ENCODE peak calls at places on chromosomes 16 and 17, in seven cellular contexts. One of them, this sample, is unnamed.

GRCh38 chr16:48430890-48431289 is 45.7 kb upstream of the SIAH1 start:
- DNase-seq in H1: no peak
- DNase-seq in HepG2: no peak
- DNase-seq in K562: no peak
- DNase-seq in SK-N-SH: no peak
- DNase-seq in HCT116: no peak
- DNase-seq in GM12878: peak
- DNase-seq in this sample: no peak

GRCh38 chr16:75742424-75743047 is 16.2 kb upstream of the CPHXL start:
- DNase-seq in H1: no peak
- DNase-seq in HepG2: no peak
- DNase-seq in K562: no peak
- DNase-seq in SK-N-SH: no peak
- DNase-seq in HCT116: peak
- DNase-seq in GM12878: no peak
- DNase-seq in this sample: no peak

GRCh38 chr16:7843196-7843595 is 510.6 kb downstream of the RBFOX1 start:
- DNase-seq in H1: no peak
- DNase-seq in HepG2: no peak
- DNase-seq in K562: no peak
- DNase-seq in SK-N-SH: no peak
- DNase-seq in HCT116: no peak
- DNase-seq in GM12878: no peak
- DNase-seq in this sample: no peak

GRCh38 chr16:14232106-14232890 is 161.2 kb downstream of the MRTFB start:
- DNase-seq in H1: no peak
- DNase-seq in HepG2: no peak
- DNase-seq in K562: no peak
- DNase-seq in SK-N-SH: no peak
- DNase-seq in HCT116: no peak
- DNase-seq in GM12878: no peak
- DNase-seq in this sample: no peak

GRCh38 chr16:52539197-52539596 is 7.7 kb downstream of the TOX3 start:
- DNase-seq in H1: no peak
- DNase-seq in HepG2: no peak
- DNase-seq in K562: no peak
- DNase-seq in SK-N-SH: no peak
- DNase-seq in HCT116: no peak
- DNase-seq in GM12878: no peak
- DNase-seq in this sample: no peak

GRCh38 chr17:63039899-63040602 is 74.0 kb downstream of the TANC2 start:
- DNase-seq in H1: no peak
- DNase-seq in HepG2: no peak
- DNase-seq in K562: no peak
- DNase-seq in SK-N-SH: no peak
- DNase-seq in HCT116: peak
- DNase-seq in GM12878: no peak
- DNase-seq in this sample: no peak

GRCh38 chr17:56581635-56582605 is 11.6 kb upstream of the NOG start:
- DNase-seq in H1: no peak
- DNase-seq in HepG2: no peak
- DNase-seq in K562: no peak
- DNase-seq in SK-N-SH: no peak
- DNase-seq in HCT116: no peak
- DNase-seq in GM12878: no peak
- DNase-seq in this sample: no peak

GRCh38 chr17:34769049-34769448 is 189.7 kb downstream of the TMEM132E start:
- DNase-seq in H1: no peak
- DNase-seq in HepG2: no peak
- DNase-seq in K562: no peak
- DNase-seq in SK-N-SH: no peak
- DNase-seq in HCT116: no peak
- DNase-seq in GM12878: no peak
- DNase-seq in this sample: no peak

GRCh38 chr17:74343526-74344284 is 17.7 kb downstream of the KIF19 start:
- DNase-seq in H1: no peak
- DNase-seq in HepG2: no peak
- DNase-seq in K562: no peak
- DNase-seq in SK-N-SH: no peak
- DNase-seq in HCT116: no peak
- DNase-seq in GM12878: no peak
- DNase-seq in this sample: no peak

GRCh38 chr16:55543470-55543869 is 23.0 kb upstream of the CAPNS2 start:
- DNase-seq in H1: no peak
- DNase-seq in HepG2: peak
- DNase-seq in K562: no peak
- DNase-seq in SK-N-SH: peak
- DNase-seq in HCT116: no peak
- DNase-seq in GM12878: no peak
- DNase-seq in this sample: peak

GRCh38 chr17:2853722-2854580 is 57.7 kb downstream of the RAP1GAP2 start:
- DNase-seq in H1: no peak
- DNase-seq in HepG2: no peak
- DNase-seq in K562: no peak
- DNase-seq in SK-N-SH: peak
- DNase-seq in HCT116: no peak
- DNase-seq in GM12878: no peak
- DNase-seq in this sample: peak

GRCh38 chr16:52912565-52913173 is 140.0 kb downstream of the CHD9NB start:
- DNase-seq in H1: peak
- DNase-seq in HepG2: peak
- DNase-seq in K562: peak
- DNase-seq in SK-N-SH: peak
- DNase-seq in HCT116: peak
- DNase-seq in GM12878: peak
- DNase-seq in this sample: peak

GRCh38 chr16:10866196-10866976 is 10.6 kb upstream of the CIITA start:
- DNase-seq in H1: no peak
- DNase-seq in HepG2: no peak
- DNase-seq in K562: no peak
- DNase-seq in SK-N-SH: no peak
- DNase-seq in HCT116: no peak
- DNase-seq in GM12878: no peak
- DNase-seq in this sample: no peak

GRCh38 chr17:33481652-33482051 is 188.6 kb upstream of the ASIC2 start:
- DNase-seq in H1: no peak
- DNase-seq in HepG2: no peak
- DNase-seq in K562: peak
- DNase-seq in SK-N-SH: no peak
- DNase-seq in HCT116: no peak
- DNase-seq in GM12878: no peak
- DNase-seq in this sample: no peak

GRCh38 chr17:75875182-75875939 is 3.0 kb downstream of the TRIM47 start:
- DNase-seq in H1: no peak
- DNase-seq in HepG2: no peak
- DNase-seq in K562: no peak
- DNase-seq in SK-N-SH: peak
- DNase-seq in HCT116: no peak
- DNase-seq in GM12878: no peak
- DNase-seq in this sample: no peak

GRCh38 chr17:69406906-69407305 is 7.6 kb upstream of the MAP2K6 start:
- DNase-seq in H1: no peak
- DNase-seq in HepG2: no peak
- DNase-seq in K562: no peak
- DNase-seq in SK-N-SH: no peak
- DNase-seq in HCT116: no peak
- DNase-seq in GM12878: no peak
- DNase-seq in this sample: no peak

GRCh38 chr16:86019446-86020047 is 120.6 kb downstream of the IRF8 start:
- DNase-seq in H1: peak
- DNase-seq in HepG2: no peak
- DNase-seq in K562: peak
- DNase-seq in SK-N-SH: no peak
- DNase-seq in HCT116: no peak
- DNase-seq in GM12878: no peak
- DNase-seq in this sample: no peak

GRCh38 chr16:46817961-46818360 is 13.0 kb downstream of the C16orf87 start:
- DNase-seq in H1: no peak
- DNase-seq in HepG2: no peak
- DNase-seq in K562: no peak
- DNase-seq in SK-N-SH: no peak
- DNase-seq in HCT116: no peak
- DNase-seq in GM12878: no peak
- DNase-seq in this sample: no peak

DNA sequence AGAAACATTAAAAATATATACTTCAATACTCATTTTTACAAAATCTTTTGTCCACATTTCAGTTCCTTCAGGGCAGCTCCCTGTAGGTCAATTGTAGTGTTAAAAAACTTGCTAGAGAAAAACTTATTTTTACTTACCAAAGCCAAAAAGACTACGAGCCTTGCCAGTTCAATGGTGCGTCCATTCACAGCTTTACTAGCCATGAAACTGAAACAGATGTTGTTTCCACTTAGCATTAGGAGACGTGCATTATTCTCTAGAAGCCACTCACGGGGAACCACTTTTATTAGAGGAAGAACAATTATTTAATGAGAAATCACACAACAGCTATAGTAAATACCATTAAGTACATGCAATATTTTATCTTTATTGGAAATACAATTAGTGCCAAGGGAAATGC is 17.2 kb downstream of the LASP1NB start:
- DNase-seq in H1: no peak
- DNase-seq in HepG2: no peak
- DNase-seq in K562: no peak
- DNase-seq in SK-N-SH: no peak
- DNase-seq in HCT116: no peak
- DNase-seq in GM12878: no peak
- DNase-seq in this sample: no peak
- TF ChIP-seq JUND in H1: no peak
- TF ChIP-seq JUND in HepG2: no peak
- TF ChIP-seq JUND in K562: no peak
- TF ChIP-seq JUND in SK-N-SH: no peak
- TF ChIP-seq JUND in HCT116: no peak
- TF ChIP-seq JUND in GM12878: no peak
- TF ChIP-seq JUND in this sample: no peak

GRCh38 chr17:45246861-45247428 is 14.9 kb downstream of the SPATA32 start:
- DNase-seq in H1: no peak
- DNase-seq in HepG2: no peak
- DNase-seq in K562: peak
- DNase-seq in SK-N-SH: peak
- DNase-seq in HCT116: no peak
- DNase-seq in GM12878: no peak
- DNase-seq in this sample: peak
- TF ChIP-seq JUND in H1: no peak
- TF ChIP-seq JUND in HepG2: no peak
- TF ChIP-seq JUND in K562: no peak
- TF ChIP-seq JUND in SK-N-SH: no peak
- TF ChIP-seq JUND in HCT116: no peak
- TF ChIP-seq JUND in GM12878: no peak
- TF ChIP-seq JUND in this sample: no peak

GRCh38 chr16:9823510-9823909 is 358.7 kb downstream of the GRIN2A start:
- DNase-seq in H1: no peak
- DNase-seq in HepG2: no peak
- DNase-seq in K562: no peak
- DNase-seq in SK-N-SH: no peak
- DNase-seq in HCT116: no peak
- DNase-seq in GM12878: no peak
- DNase-seq in this sample: no peak

GRCh38 chr16:9820481-9821246 is 361.6 kb downstream of the GRIN2A start:
- DNase-seq in H1: peak
- DNase-seq in HepG2: no peak
- DNase-seq in K562: no peak
- DNase-seq in SK-N-SH: no peak
- DNase-seq in HCT116: no peak
- DNase-seq in GM12878: no peak
- DNase-seq in this sample: no peak

GRCh38 chr16:9818702-9819101 is 363.5 kb downstream of the GRIN2A start:
- DNase-seq in H1: no peak
- DNase-seq in HepG2: no peak
- DNase-seq in K562: no peak
- DNase-seq in SK-N-SH: no peak
- DNase-seq in HCT116: no peak
- DNase-seq in GM12878: no peak
- DNase-seq in this sample: no peak

GRCh38 chr16:9821970-9822369 is 360.3 kb downstream of the GRIN2A start:
- DNase-seq in H1: no peak
- DNase-seq in HepG2: no peak
- DNase-seq in K562: no peak
- DNase-seq in SK-N-SH: no peak
- DNase-seq in HCT116: no peak
- DNase-seq in GM12878: no peak
- DNase-seq in this sample: no peak

DNA sequence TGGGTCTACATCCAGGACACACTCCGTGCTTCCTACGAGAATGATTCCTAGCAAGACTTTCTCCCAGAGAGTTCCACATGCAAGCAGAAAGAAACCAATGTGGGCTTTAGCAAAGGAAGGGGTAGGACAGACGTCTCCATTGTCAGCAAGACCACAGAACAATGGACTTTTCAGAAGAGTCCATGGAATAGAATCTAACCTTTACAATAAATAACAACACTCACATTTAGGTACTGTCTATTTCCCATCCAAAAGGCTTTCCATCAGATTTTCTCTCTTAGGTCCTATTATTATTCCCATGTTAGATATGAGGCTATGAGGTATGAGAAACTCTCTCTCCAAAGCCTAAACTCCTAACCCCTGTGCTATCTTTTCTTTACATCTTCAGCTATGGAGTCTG is 360.9 kb downstream of the GRIN2A start:
- DNase-seq in H1: no peak
- DNase-seq in HepG2: no peak
- DNase-seq in K562: no peak
- DNase-seq in SK-N-SH: no peak
- DNase-seq in HCT116: no peak
- DNase-seq in GM12878: no peak
- DNase-seq in this sample: no peak
- TF ChIP-seq JUND in H1: no peak
- TF ChIP-seq JUND in HepG2: no peak
- TF ChIP-seq JUND in K562: no peak
- TF ChIP-seq JUND in SK-N-SH: no peak
- TF ChIP-seq JUND in HCT116: no peak
- TF ChIP-seq JUND in GM12878: no peak
- TF ChIP-seq JUND in this sample: no peak

DNA sequence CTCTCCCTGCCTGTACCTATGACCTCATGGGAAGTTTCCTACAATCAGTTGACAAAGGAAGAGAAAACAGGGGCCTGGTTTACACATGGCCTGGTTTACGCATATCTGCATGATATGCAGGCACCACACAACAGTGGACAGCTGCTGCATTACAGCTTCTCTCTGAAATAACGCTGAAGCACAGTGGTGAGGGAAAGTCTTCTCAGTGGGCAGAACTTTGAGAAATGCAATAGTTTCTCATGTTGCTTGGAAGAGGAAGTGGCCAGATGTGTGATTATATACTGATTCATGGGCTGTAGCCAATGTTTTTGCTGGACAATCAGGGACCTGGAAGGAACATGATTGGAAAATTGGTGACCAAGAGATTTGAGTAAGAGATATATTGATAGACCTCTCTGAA is 324.1 kb upstream of the GOT2 start:
- DNase-seq in H1: no peak
- DNase-seq in HepG2: no peak
- DNase-seq in K562: no peak
- DNase-seq in SK-N-SH: no peak
- DNase-seq in HCT116: no peak
- DNase-seq in GM12878: no peak
- DNase-seq in this sample: no peak
- TF ChIP-seq JUND in H1: no peak
- TF ChIP-seq JUND in HepG2: no peak
- TF ChIP-seq JUND in K562: no peak
- TF ChIP-seq JUND in SK-N-SH: no peak
- TF ChIP-seq JUND in HCT116: no peak
- TF ChIP-seq JUND in GM12878: no peak
- TF ChIP-seq JUND in this sample: no peak